ENCODE peak calls at places on chromosome 15, in five cellular contexts. One of them, this sample, is unnamed.

GRCh38 chr15:50068016-50068415 is 51.0 kb downstream of the ATP8B4 start:
- DNase-seq in H4: no peak
- DNase-seq in glutamatergic neuron: no peak
- DNase-seq in NCI-H524: no peak
- DNase-seq in nucleus accumbens: no peak
- DNase-seq in this sample: no peak

GRCh38 chr15:55823191-55823670 is 80.3 kb upstream of the PRTG start:
- DNase-seq in NCI-H524: peak
- DNase-seq in nucleus accumbens: no peak
- DNase-seq in H4: peak
- DNase-seq in glutamatergic neuron: no peak
- DNase-seq in this sample: no peak

GRCh38 chr15:67794832-67795574 is 30.3 kb upstream of the SKOR1 start:
- DNase-seq in NCI-H524: no peak
- DNase-seq in H4: no peak
- DNase-seq in nucleus accumbens: no peak
- DNase-seq in glutamatergic neuron: no peak
- DNase-seq in this sample: no peak

GRCh38 chr15:53530762-53531161 is 228.7 kb downstream of the WDR72 start:
- DNase-seq in NCI-H524: no peak
- DNase-seq in H4: no peak
- DNase-seq in glutamatergic neuron: no peak
- DNase-seq in nucleus accumbens: no peak
- DNase-seq in this sample: no peak

GRCh38 chr15:99928429-99928981 is 195.3 kb upstream of the LYSMD4 start:
- DNase-seq in glutamatergic neuron: peak
- DNase-seq in NCI-H524: peak
- DNase-seq in nucleus accumbens: peak
- DNase-seq in H4: peak
- DNase-seq in this sample: peak

GRCh38 chr15:55356985-55357585 is 38.1 kb downstream of the PIGB start:
- DNase-seq in nucleus accumbens: no peak
- DNase-seq in NCI-H524: no peak
- DNase-seq in H4: no peak
- DNase-seq in glutamatergic neuron: no peak
- DNase-seq in this sample: no peak

GRCh38 chr15:44882499-44882968 is 74.0 kb upstream of the TERB2 start:
- DNase-seq in NCI-H524: no peak
- DNase-seq in glutamatergic neuron: no peak
- DNase-seq in nucleus accumbens: no peak
- DNase-seq in H4: no peak
- DNase-seq in this sample: no peak

GRCh38 chr15:101409621-101410020 is 79.9 kb downstream of the PCSK6 start:
- DNase-seq in nucleus accumbens: no peak
- DNase-seq in H4: no peak
- DNase-seq in NCI-H524: no peak
- DNase-seq in glutamatergic neuron: no peak
- DNase-seq in this sample: no peak

GRCh38 chr15:60421544-60421943 is 23.8 kb upstream of the ANXA2 start:
- DNase-seq in NCI-H524: no peak
- DNase-seq in H4: no peak
- DNase-seq in glutamatergic neuron: no peak
- DNase-seq in nucleus accumbens: no peak
- DNase-seq in this sample: no peak

GRCh38 chr15:100111103-100112060 is 230.4 kb downstream of the ADAMTS17 start:
- DNase-seq in glutamatergic neuron: no peak
- DNase-seq in H4: peak
- DNase-seq in nucleus accumbens: peak
- DNase-seq in NCI-H524: no peak
- DNase-seq in this sample: no peak

GRCh38 chr15:61621146-61621545 is 392.0 kb upstream of the RORA start:
- DNase-seq in NCI-H524: peak
- DNase-seq in H4: peak
- DNase-seq in nucleus accumbens: no peak
- DNase-seq in glutamatergic neuron: peak
- DNase-seq in this sample: no peak

GRCh38 chr15:73686781-73687256 is 2.6 kb downstream of the CD276 start:
- DNase-seq in H4: peak
- DNase-seq in glutamatergic neuron: no peak
- DNase-seq in nucleus accumbens: no peak
- DNase-seq in NCI-H524: no peak
- DNase-seq in this sample: no peak

GRCh38 chr15:93917181-93917580 is 314.2 kb upstream of the MCTP2 start:
- DNase-seq in nucleus accumbens: no peak
- DNase-seq in H4: no peak
- DNase-seq in NCI-H524: no peak
- DNase-seq in glutamatergic neuron: no peak
- DNase-seq in this sample: no peak

GRCh38 chr15:88697276-88697675 is 58.5 kb downstream of the ISG20 start:
- DNase-seq in NCI-H524: no peak
- DNase-seq in nucleus accumbens: no peak
- DNase-seq in glutamatergic neuron: no peak
- DNase-seq in H4: no peak
- DNase-seq in this sample: no peak

GRCh38 chr15:72774696-72775383 is 8.7 kb downstream of the ADPGK start:
- DNase-seq in glutamatergic neuron: no peak
- DNase-seq in nucleus accumbens: no peak
- DNase-seq in H4: no peak
- DNase-seq in NCI-H524: no peak
- DNase-seq in this sample: no peak

GRCh38 chr15:47292638-47293037 is 424.7 kb upstream of the SEMA6D start:
- DNase-seq in glutamatergic neuron: no peak
- DNase-seq in H4: no peak
- DNase-seq in nucleus accumbens: no peak
- DNase-seq in NCI-H524: no peak
- DNase-seq in this sample: no peak

GRCh38 chr15:42576040-42576594 is 711 bp downstream of the STARD9 start:
- DNase-seq in H4: no peak
- DNase-seq in NCI-H524: peak
- DNase-seq in nucleus accumbens: no peak
- DNase-seq in glutamatergic neuron: no peak
- DNase-seq in this sample: no peak

GRCh38 chr15:90706394-90707327 is 10.5 kb upstream of the BLM start:
- DNase-seq in NCI-H524: peak
- DNase-seq in nucleus accumbens: no peak
- DNase-seq in glutamatergic neuron: no peak
- DNase-seq in H4: no peak
- DNase-seq in this sample: no peak

GRCh38 chr15:72342385-72342784 is 22.4 kb upstream of the CELF6 start:
- DNase-seq in NCI-H524: peak
- DNase-seq in H4: no peak
- DNase-seq in nucleus accumbens: no peak
- DNase-seq in glutamatergic neuron: peak
- DNase-seq in this sample: peak

GRCh38 chr15:39598186-39598850 is 17.4 kb downstream of the THBS1 start:
- DNase-seq in H4: no peak
- DNase-seq in nucleus accumbens: no peak
- DNase-seq in glutamatergic neuron: no peak
- DNase-seq in NCI-H524: no peak
- DNase-seq in this sample: no peak

GRCh38 chr15:62607643-62608042 is 434.9 kb upstream of the TPM1 start:
- DNase-seq in glutamatergic neuron: no peak
- DNase-seq in nucleus accumbens: no peak
- DNase-seq in H4: no peak
- DNase-seq in NCI-H524: no peak
- DNase-seq in this sample: no peak

GRCh38 chr15:76711351-76711827 is 193.8 kb downstream of the SCAPER start:
- DNase-seq in H4: no peak
- DNase-seq in nucleus accumbens: no peak
- DNase-seq in glutamatergic neuron: no peak
- DNase-seq in NCI-H524: no peak
- DNase-seq in this sample: no peak

This sample was measured in T follicular helper cell.